ENCODE peak calls at places on chromosomes 3 and 15, in eight cellular contexts. A, G, W, S, U, E, P and X are unnamed samples.
A peak's percentile ranks its signal among the peaks of the same experiment; 100 is the strongest.

GRCh38 chr3:4406746-4407568 is 60.1 kb downstream of the SUMF1 start:
- DNase-seq in W (no peak), S (peak; percentile 50), E (no peak), U (no peak), P (no peak), G (no peak), A (no peak), X (no peak)

GRCh38 chr3:140341817-140342403 is 336.0 kb upstream of the TRIM42 start:
- DNase-seq in P (no peak), A (no peak), U (no peak), E (no peak), S (no peak), W (no peak), G (no peak), X (no peak)

GRCh38 chr3:73694988-73695757 is 70.4 kb upstream of the PDZRN3 start:
- DNase-seq in W (no peak), G (no peak), E (no peak), A (no peak), P (no peak), S (no peak), U (no peak), X (no peak)

GRCh38 chr15:39887832-39888231 is 32.2 kb downstream of the GPR176 start:
- DNase-seq in W (no peak), G (no peak), U (no peak), P (no peak), A (no peak), E (peak; percentile 58), S (peak; percentile 61), X (no peak)

GRCh38 chr3:196941846-196942225 is 492 bp downstream of the NCBP2 start:
- DNase-seq in W (no peak), E (no peak), G (no peak), A (no peak), S (peak; percentile 72), P (no peak), U (no peak), X (no peak)

GRCh38 chr15:92617197-92618037 is 38.2 kb downstream of the FAM174B start:
- DNase-seq in A (peak; percentile 74), U (no peak), G (no peak), W (peak; percentile 40), S (peak; percentile 90), P (no peak), E (peak; percentile 42), X (peak; percentile 48)

GRCh38 chr15:95793226-95793625 is 537.3 kb upstream of the NR2F2 start:
- DNase-seq in P (no peak), A (no peak), E (no peak), S (no peak), W (no peak), U (no peak), G (no peak), X (no peak)

GRCh38 chr3:102668247-102668646 is 233.4 kb downstream of the ZPLD1 start:
- DNase-seq in S (no peak), W (no peak), A (no peak), P (no peak), E (no peak), U (no peak), G (no peak), X (no peak)

GRCh38 chr3:17974206-17974841 is 231.9 kb upstream of the TBC1D5 start:
- DNase-seq in E (no peak), W (no peak), U (no peak), P (no peak), A (no peak), S (no peak), G (no peak), X (no peak)

GRCh38 chr15:65883571-65883970 is 14.3 kb downstream of the RAB11A start:
- DNase-seq in S (no peak), G (no peak), U (no peak), P (no peak), E (no peak), W (no peak), A (no peak), X (no peak)

GRCh38 chr15:65884511-65884910 is 15.2 kb downstream of the RAB11A start:
- DNase-seq in G (no peak), E (no peak), U (no peak), W (no peak), A (no peak), P (no peak), S (no peak), X (no peak)

GRCh38 chr15:65885668-65886218 is 16.5 kb downstream of the RAB11A start:
- DNase-seq in S (no peak), U (no peak), P (no peak), E (no peak), A (no peak), W (no peak), G (no peak), X (no peak)

GRCh38 chr15:65877752-65878151 is 8.5 kb downstream of the RAB11A start:
- DNase-seq in W (no peak), E (no peak), G (no peak), U (no peak), A (no peak), P (no peak), S (no peak), X (no peak)

GRCh38 chr15:65881766-65882434 is 12.6 kb downstream of the RAB11A start:
- DNase-seq in P (no peak), W (no peak), G (no peak), U (no peak), E (no peak), A (no peak), S (no peak), X (no peak)
- H3K36me3 ChIP-seq in P (peaks cover 38% of the 10 kb centered on the region), W (peaks cover 81% of the 10 kb centered on the region), G (peaks cover 31% of the 10 kb centered on the region), U (peaks cover 15% of the 10 kb centered on the region), E (no peaks in the 10 kb centered on the region), A (peaks cover 50% of the 10 kb centered on the region), S (peaks cover 5% of the 10 kb centered on the region), X (peaks cover 90% of the 10 kb centered on the region)

DNA sequence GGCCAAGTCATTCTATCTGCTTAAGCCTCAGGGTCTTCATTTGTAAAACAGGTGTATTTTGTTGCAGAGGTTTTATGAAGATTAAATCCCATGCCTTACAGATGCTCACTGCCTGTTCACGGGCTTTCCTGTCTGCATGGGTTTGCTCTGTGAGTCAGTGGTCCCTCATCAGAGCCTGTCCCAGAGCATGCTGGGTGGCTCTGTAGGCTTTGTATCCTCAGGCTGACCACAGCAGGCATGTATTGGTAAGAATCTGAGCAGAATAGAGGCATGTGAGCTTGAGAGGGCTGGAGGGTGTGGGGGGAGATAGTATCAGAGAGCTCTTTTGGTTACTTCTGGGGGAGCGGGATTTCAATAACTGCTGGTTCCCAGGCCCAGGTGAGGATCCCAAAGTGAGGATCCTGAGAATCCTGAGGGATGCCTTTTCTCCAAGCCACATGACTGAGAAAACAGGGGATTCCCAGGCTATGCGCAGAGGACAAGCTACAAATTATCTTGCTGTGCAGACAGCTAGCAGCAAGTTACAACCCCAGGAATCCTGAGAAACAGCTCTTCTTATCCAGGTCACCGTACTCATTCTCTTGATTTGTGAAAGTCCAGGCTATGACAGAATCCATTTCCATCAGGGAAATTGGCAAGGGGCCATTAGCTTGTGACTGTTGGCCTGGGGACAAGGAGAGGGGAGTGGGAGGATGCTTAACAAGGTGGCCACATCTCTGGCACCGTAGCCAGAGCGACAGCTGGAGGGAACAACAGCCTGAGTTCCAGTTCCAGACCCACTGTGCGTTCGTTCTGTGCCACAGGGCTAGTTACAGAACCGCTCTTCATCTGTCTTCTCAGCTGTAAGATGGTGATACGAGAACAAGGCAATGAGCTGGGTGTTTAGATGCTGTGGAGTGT is 45.1 kb upstream of the PLXNA1 start:
- DNase-seq in G (no peak), W (no peak), E (no peak), S (no peak), A (no peak), U (no peak), P (no peak), X (peak; percentile 4)
- H3K27ac ChIP-seq in G (no peak overlapping the region), W (no peak overlapping the region), E (no peak overlapping the region), S (no peak overlapping the region), A (peak overlapping the region; percentile 7), U (no peak overlapping the region), P (no peak overlapping the region), X (no peak overlapping the region)

GRCh38 chr3:126914226-126914625 is 68.7 kb upstream of the PLXNA1 start:
- DNase-seq in G (no peak), E (no peak), S (no peak), W (no peak), P (no peak), A (no peak), U (no peak), X (no peak)
- H3K4me1 ChIP-seq in G (peaks cover 44% of the 10 kb centered on the region), E (peaks cover 3% of the 10 kb centered on the region), S (no peaks in the 10 kb centered on the region), W (peaks cover 26% of the 10 kb centered on the region), P (no peaks in the 10 kb centered on the region), A (no peaks in the 10 kb centered on the region), U (peaks cover 38% of the 10 kb centered on the region), X (peaks cover 34% of the 10 kb centered on the region)

DNA sequence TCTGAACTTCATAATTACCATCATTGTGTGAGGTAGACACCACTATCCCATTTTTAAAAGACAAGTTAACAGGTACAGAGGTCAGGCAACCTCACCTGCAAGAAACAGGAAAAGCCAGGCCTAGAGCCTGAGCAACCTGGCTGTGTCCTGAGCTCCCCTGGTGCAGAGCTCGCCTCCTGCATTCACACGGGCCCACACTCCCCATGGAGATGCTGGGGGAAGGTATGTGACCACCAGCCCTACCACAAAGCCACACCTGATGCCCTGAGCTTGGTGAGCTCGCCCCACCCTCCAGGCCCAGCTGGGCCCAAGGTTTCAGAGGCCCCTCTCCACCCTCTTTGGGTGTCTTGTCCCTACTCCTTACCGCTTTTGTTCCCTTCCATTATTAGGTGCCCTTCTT is 1.2 kb upstream of the EFCAB12 start:
- DNase-seq in E (no peak), A (no peak), G (no peak), P (no peak), U (no peak), S (no peak), W (no peak), X (no peak)
- H3K36me3 ChIP-seq in E (no peaks in the 10 kb centered on the region), A (peaks cover 37% of the 10 kb centered on the region), G (peaks cover 11% of the 10 kb centered on the region), P (peaks cover 31% of the 10 kb centered on the region), U (peaks cover 12% of the 10 kb centered on the region), S (no peaks in the 10 kb centered on the region), W (peaks cover 38% of the 10 kb centered on the region), X (peaks cover 39% of the 10 kb centered on the region)

GRCh38 chr15:72222433-72222832 is 8.6 kb downstream of the PKM start:
- DNase-seq in P (no peak), U (peak; percentile 85), W (no peak), G (no peak), E (peak; percentile 96), S (no peak), A (no peak), X (peak; percentile 99)
- H3K27ac ChIP-seq in P (peak overlapping the region; percentile 75), U (peak overlapping the region; percentile 76), W (peak overlapping the region; percentile 82), G (no peak overlapping the region), E (peak overlapping the region; percentile 64), S (no peak overlapping the region), A (peak overlapping the region; percentile 65), X (peak overlapping the region; percentile 99)

GRCh38 chr3:71692139-71692538 is 33.1 kb downstream of the EIF4E3 start:
- DNase-seq in W (no peak), E (no peak), S (no peak), G (no peak), P (no peak), U (no peak), A (no peak), X (no peak)
- H3K4me1 ChIP-seq in W (peaks cover 19% of the 10 kb centered on the region), E (peaks cover 43% of the 10 kb centered on the region), S (peaks cover 41% of the 10 kb centered on the region), G (no peaks in the 10 kb centered on the region), P (peaks cover 48% of the 10 kb centered on the region), U (peaks cover 36% of the 10 kb centered on the region), A (no peaks in the 10 kb centered on the region), X (peaks cover 58% of the 10 kb centered on the region)